ENCODE peak calls at places on chromosomes 7 and 10, in ten cellular contexts. One of them, this sample, is unnamed.

GRCh38 chr7:80210400-80210799 is 75.8 kb downstream of the GNAI1 start:
- DNase-seq in activated T-cell treated with anti-CD3 and anti-CD28 coated beads, Interleukin-2, amount 50 U/mL, for 4 hours: no peak
- DNase-seq in effector CD4-positive, alpha-beta T cell: no peak
- DNase-seq in NCI-H774: peak
- DNase-seq in fibroblast of lung: no peak
- DNase-seq in Calu3: no peak
- DNase-seq in astrocyte of the spinal cord: no peak
- DNase-seq in activated CD4-positive, alpha-beta T cell treated with anti-CD3 and anti-CD28 coated beads, Interleukin-2, amount 50 U/mL, for 1 hour: no peak
- DNase-seq in naive thymus-derived CD8-positive, alpha-beta T cell: no peak
- DNase-seq in thoracic aorta: no peak
- DNase-seq in this sample: no peak

GRCh38 chr10:131207584-131208532 is 103.7 kb downstream of the TCERG1L start:
- DNase-seq in activated T-cell treated with anti-CD3 and anti-CD28 coated beads, Interleukin-2, amount 50 U/mL, for 4 hours: no peak
- DNase-seq in effector CD4-positive, alpha-beta T cell: no peak
- DNase-seq in NCI-H774: no peak
- DNase-seq in fibroblast of lung: no peak
- DNase-seq in Calu3: no peak
- DNase-seq in astrocyte of the spinal cord: no peak
- DNase-seq in activated CD4-positive, alpha-beta T cell treated with anti-CD3 and anti-CD28 coated beads, Interleukin-2, amount 50 U/mL, for 1 hour: no peak
- DNase-seq in naive thymus-derived CD8-positive, alpha-beta T cell: no peak
- DNase-seq in thoracic aorta: no peak
- DNase-seq in this sample: no peak

GRCh38 chr10:76285012-76285411 is 853.6 kb downstream of the LRMDA start:
- DNase-seq in activated T-cell treated with anti-CD3 and anti-CD28 coated beads, Interleukin-2, amount 50 U/mL, for 4 hours: no peak
- DNase-seq in effector CD4-positive, alpha-beta T cell: no peak
- DNase-seq in NCI-H774: no peak
- DNase-seq in fibroblast of lung: peak
- DNase-seq in Calu3: no peak
- DNase-seq in astrocyte of the spinal cord: peak
- DNase-seq in activated CD4-positive, alpha-beta T cell treated with anti-CD3 and anti-CD28 coated beads, Interleukin-2, amount 50 U/mL, for 1 hour: no peak
- DNase-seq in naive thymus-derived CD8-positive, alpha-beta T cell: no peak
- DNase-seq in thoracic aorta: no peak
- DNase-seq in this sample: no peak

GRCh38 chr7:26620352-26620751 is 244.0 kb downstream of the SKAP2 start:
- DNase-seq in activated T-cell treated with anti-CD3 and anti-CD28 coated beads, Interleukin-2, amount 50 U/mL, for 4 hours: no peak
- DNase-seq in effector CD4-positive, alpha-beta T cell: no peak
- DNase-seq in NCI-H774: no peak
- DNase-seq in fibroblast of lung: no peak
- DNase-seq in Calu3: peak
- DNase-seq in astrocyte of the spinal cord: peak
- DNase-seq in activated CD4-positive, alpha-beta T cell treated with anti-CD3 and anti-CD28 coated beads, Interleukin-2, amount 50 U/mL, for 1 hour: no peak
- DNase-seq in naive thymus-derived CD8-positive, alpha-beta T cell: no peak
- DNase-seq in thoracic aorta: no peak
- DNase-seq in this sample: no peak

GRCh38 chr10:91006001-91006751 is 85.3 kb upstream of the ANKRD1 start:
- DNase-seq in activated T-cell treated with anti-CD3 and anti-CD28 coated beads, Interleukin-2, amount 50 U/mL, for 4 hours: peak
- DNase-seq in effector CD4-positive, alpha-beta T cell: peak
- DNase-seq in NCI-H774: peak
- DNase-seq in fibroblast of lung: peak
- DNase-seq in Calu3: peak
- DNase-seq in astrocyte of the spinal cord: peak
- DNase-seq in activated CD4-positive, alpha-beta T cell treated with anti-CD3 and anti-CD28 coated beads, Interleukin-2, amount 50 U/mL, for 1 hour: peak
- DNase-seq in naive thymus-derived CD8-positive, alpha-beta T cell: peak
- DNase-seq in thoracic aorta: peak
- DNase-seq in this sample: peak

GRCh38 chr10:13106387-13106786 is 6.4 kb downstream of the OPTN start:
- DNase-seq in activated T-cell treated with anti-CD3 and anti-CD28 coated beads, Interleukin-2, amount 50 U/mL, for 4 hours: no peak
- DNase-seq in effector CD4-positive, alpha-beta T cell: no peak
- DNase-seq in NCI-H774: no peak
- DNase-seq in fibroblast of lung: no peak
- DNase-seq in Calu3: no peak
- DNase-seq in astrocyte of the spinal cord: no peak
- DNase-seq in activated CD4-positive, alpha-beta T cell treated with anti-CD3 and anti-CD28 coated beads, Interleukin-2, amount 50 U/mL, for 1 hour: no peak
- DNase-seq in naive thymus-derived CD8-positive, alpha-beta T cell: no peak
- DNase-seq in thoracic aorta: no peak
- DNase-seq in this sample: no peak

GRCh38 chr7:155248366-155248756 is 49.3 kb upstream of the INSIG1 start:
- DNase-seq in activated T-cell treated with anti-CD3 and anti-CD28 coated beads, Interleukin-2, amount 50 U/mL, for 4 hours: no peak
- DNase-seq in effector CD4-positive, alpha-beta T cell: no peak
- DNase-seq in NCI-H774: no peak
- DNase-seq in fibroblast of lung: no peak
- DNase-seq in Calu3: no peak
- DNase-seq in astrocyte of the spinal cord: no peak
- DNase-seq in activated CD4-positive, alpha-beta T cell treated with anti-CD3 and anti-CD28 coated beads, Interleukin-2, amount 50 U/mL, for 1 hour: no peak
- DNase-seq in naive thymus-derived CD8-positive, alpha-beta T cell: no peak
- DNase-seq in thoracic aorta: no peak
- DNase-seq in this sample: no peak

GRCh38 chr7:75064801-75065200 is 8.8 kb downstream of the RCC1L start:
- DNase-seq in activated T-cell treated with anti-CD3 and anti-CD28 coated beads, Interleukin-2, amount 50 U/mL, for 4 hours: no peak
- DNase-seq in effector CD4-positive, alpha-beta T cell: no peak
- DNase-seq in NCI-H774: no peak
- DNase-seq in fibroblast of lung: no peak
- DNase-seq in Calu3: no peak
- DNase-seq in astrocyte of the spinal cord: no peak
- DNase-seq in activated CD4-positive, alpha-beta T cell treated with anti-CD3 and anti-CD28 coated beads, Interleukin-2, amount 50 U/mL, for 1 hour: no peak
- DNase-seq in naive thymus-derived CD8-positive, alpha-beta T cell: no peak
- DNase-seq in thoracic aorta: no peak
- DNase-seq in this sample: no peak